ENCODE peak calls at places on chromosome 18, in seven cellular contexts. One of them, this sample, is unnamed.

GRCh38 chr18:34549367-34549766 is 160.7 kb upstream of the DTNA start:
- DNase-seq in upper lobe of left lung: no peak
- DNase-seq in K562: no peak
- DNase-seq in heart left ventricle: no peak
- DNase-seq in IMR-90: no peak
- DNase-seq in transverse colon: no peak
- DNase-seq in A549: no peak
- DNase-seq in this sample: no peak

GRCh38 chr18:62637807-62638687 is 77.3 kb upstream of the PHLPP1 start:
- DNase-seq in upper lobe of left lung: no peak
- DNase-seq in K562: peak; percentile 70
- DNase-seq in heart left ventricle: no peak
- DNase-seq in IMR-90: peak; percentile 6
- DNase-seq in transverse colon: peak; percentile 55
- DNase-seq in A549: peak; percentile 31
- DNase-seq in this sample: peak; percentile 63

GRCh38 chr18:3869848-3870247 is 419.9 kb downstream of the TGIF1 start:
- DNase-seq in upper lobe of left lung: no peak
- DNase-seq in K562: peak; percentile 49
- DNase-seq in heart left ventricle: no peak
- DNase-seq in IMR-90: peak; percentile 76
- DNase-seq in transverse colon: no peak
- DNase-seq in A549: peak; percentile 77
- DNase-seq in this sample: peak; percentile 51

GRCh38 chr18:59737776-59738295 is 40.6 kb upstream of the CCBE1 start:
- DNase-seq in upper lobe of left lung: no peak
- DNase-seq in K562: no peak
- DNase-seq in heart left ventricle: no peak
- DNase-seq in IMR-90: no peak
- DNase-seq in transverse colon: no peak
- DNase-seq in A549: no peak
- DNase-seq in this sample: no peak

GRCh38 chr18:44536619-44537018 is 144.1 kb upstream of the SETBP1 start:
- DNase-seq in upper lobe of left lung: no peak
- DNase-seq in K562: no peak
- DNase-seq in heart left ventricle: no peak
- DNase-seq in IMR-90: no peak
- DNase-seq in transverse colon: no peak
- DNase-seq in A549: no peak
- DNase-seq in this sample: no peak

GRCh38 chr18:32287249-32287648 is 97.4 kb downstream of the MEP1B start:
- DNase-seq in upper lobe of left lung: no peak
- DNase-seq in K562: no peak
- DNase-seq in heart left ventricle: no peak
- DNase-seq in IMR-90: no peak
- DNase-seq in transverse colon: no peak
- DNase-seq in A549: no peak
- DNase-seq in this sample: no peak

GRCh38 chr18:34870916-34871315 is 160.8 kb downstream of the DTNA start:
- DNase-seq in upper lobe of left lung: no peak
- DNase-seq in K562: no peak
- DNase-seq in heart left ventricle: no peak
- DNase-seq in IMR-90: no peak
- DNase-seq in transverse colon: no peak
- DNase-seq in A549: no peak
- DNase-seq in this sample: no peak

GRCh38 chr18:10419420-10420103 is 34.9 kb upstream of the APCDD1 start:
- DNase-seq in upper lobe of left lung: no peak
- DNase-seq in K562: peak; percentile 56
- DNase-seq in heart left ventricle: no peak
- DNase-seq in IMR-90: peak; percentile 66
- DNase-seq in transverse colon: no peak
- DNase-seq in A549: no peak
- DNase-seq in this sample: no peak

GRCh38 chr18:34339155-34339554 is 114.4 kb upstream of the NOL4 start:
- DNase-seq in upper lobe of left lung: no peak
- DNase-seq in K562: no peak
- DNase-seq in heart left ventricle: no peak
- DNase-seq in IMR-90: no peak
- DNase-seq in transverse colon: no peak
- DNase-seq in A549: no peak
- DNase-seq in this sample: no peak

GRCh38 chr18:62144338-62144737 is 42.5 kb downstream of the PIGN start:
- DNase-seq in upper lobe of left lung: no peak
- DNase-seq in K562: no peak
- DNase-seq in heart left ventricle: no peak
- DNase-seq in IMR-90: no peak
- DNase-seq in transverse colon: no peak
- DNase-seq in A549: no peak
- DNase-seq in this sample: no peak

GRCh38 chr18:60350150-60350549 is 22.4 kb downstream of the MC4R start:
- DNase-seq in upper lobe of left lung: no peak
- DNase-seq in K562: no peak
- DNase-seq in heart left ventricle: no peak
- DNase-seq in IMR-90: no peak
- DNase-seq in transverse colon: no peak
- DNase-seq in A549: no peak
- DNase-seq in this sample: no peak

GRCh38 chr18:48833701-48834394 is 116.9 kb downstream of the SMAD7 start:
- DNase-seq in upper lobe of left lung: peak; percentile 42
- DNase-seq in K562: no peak
- DNase-seq in heart left ventricle: peak; percentile 21
- DNase-seq in IMR-90: peak; percentile 23
- DNase-seq in transverse colon: peak; percentile 61
- DNase-seq in A549: no peak
- DNase-seq in this sample: peak; percentile 51

GRCh38 chr18:63046375-63046774 is 273.2 kb downstream of the BCL2 start:
- DNase-seq in upper lobe of left lung: no peak
- DNase-seq in K562: no peak
- DNase-seq in heart left ventricle: no peak
- DNase-seq in IMR-90: no peak
- DNase-seq in transverse colon: peak; percentile 37
- DNase-seq in A549: peak; percentile 6
- DNase-seq in this sample: no peak

GRCh38 chr18:14974576-14974975 is 226.6 kb downstream of the ANKRD30B start:
- DNase-seq in upper lobe of left lung: no peak
- DNase-seq in K562: no peak
- DNase-seq in heart left ventricle: no peak
- DNase-seq in IMR-90: no peak
- DNase-seq in transverse colon: no peak
- DNase-seq in A549: no peak
- DNase-seq in this sample: no peak

GRCh38 chr18:12921178-12921577 is 26.6 kb upstream of the SEH1L start:
- DNase-seq in upper lobe of left lung: no peak
- DNase-seq in K562: no peak
- DNase-seq in heart left ventricle: no peak
- DNase-seq in IMR-90: no peak
- DNase-seq in transverse colon: no peak
- DNase-seq in A549: no peak
- DNase-seq in this sample: no peak

DNA sequence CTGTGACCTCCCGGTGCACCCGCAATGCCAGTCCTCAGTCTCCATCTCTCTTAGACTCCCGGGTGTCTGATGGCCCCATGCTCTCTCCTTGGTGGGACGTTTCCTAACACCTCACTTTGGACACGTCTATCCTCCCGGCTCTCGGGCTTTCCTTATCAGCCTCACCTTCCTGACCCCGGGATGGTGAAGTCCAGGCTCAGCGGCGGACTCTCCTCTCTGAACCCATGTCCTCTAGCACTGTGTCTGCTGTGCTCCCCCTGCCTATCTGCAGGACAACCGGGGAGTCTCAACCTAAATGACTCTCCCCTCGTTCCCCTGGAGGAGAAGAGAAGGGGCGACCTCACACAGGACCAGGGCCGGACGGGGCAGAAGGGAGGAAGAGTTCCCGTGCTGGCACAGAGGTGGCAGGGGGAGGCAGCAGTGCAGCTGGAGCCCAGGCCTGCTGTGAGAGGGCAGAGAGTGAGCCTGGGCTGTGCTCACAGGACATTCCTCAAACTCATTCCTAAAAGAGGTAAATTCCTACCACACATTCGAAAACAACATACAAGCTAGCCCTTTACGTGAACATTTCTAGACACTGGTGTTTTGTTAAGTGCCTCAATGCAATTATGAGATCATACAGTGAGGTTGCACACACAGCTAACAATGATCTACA is 41.9 kb downstream of the MBP start:
- DNase-seq in upper lobe of left lung: no peak
- DNase-seq in K562: no peak
- DNase-seq in heart left ventricle: no peak
- DNase-seq in IMR-90: no peak
- DNase-seq in transverse colon: no peak
- DNase-seq in A549: no peak
- DNase-seq in this sample: no peak
- H3K4me3 ChIP-seq in upper lobe of left lung: no peak overlapping the region
- H3K4me3 ChIP-seq in K562: no peak overlapping the region
- H3K4me3 ChIP-seq in heart left ventricle: no peak overlapping the region
- H3K4me3 ChIP-seq in IMR-90: no peak overlapping the region
- H3K4me3 ChIP-seq in transverse colon: no peak overlapping the region
- H3K4me3 ChIP-seq in A549: no peak overlapping the region
- H3K4me3 ChIP-seq in this sample: no peak overlapping the region

DNA sequence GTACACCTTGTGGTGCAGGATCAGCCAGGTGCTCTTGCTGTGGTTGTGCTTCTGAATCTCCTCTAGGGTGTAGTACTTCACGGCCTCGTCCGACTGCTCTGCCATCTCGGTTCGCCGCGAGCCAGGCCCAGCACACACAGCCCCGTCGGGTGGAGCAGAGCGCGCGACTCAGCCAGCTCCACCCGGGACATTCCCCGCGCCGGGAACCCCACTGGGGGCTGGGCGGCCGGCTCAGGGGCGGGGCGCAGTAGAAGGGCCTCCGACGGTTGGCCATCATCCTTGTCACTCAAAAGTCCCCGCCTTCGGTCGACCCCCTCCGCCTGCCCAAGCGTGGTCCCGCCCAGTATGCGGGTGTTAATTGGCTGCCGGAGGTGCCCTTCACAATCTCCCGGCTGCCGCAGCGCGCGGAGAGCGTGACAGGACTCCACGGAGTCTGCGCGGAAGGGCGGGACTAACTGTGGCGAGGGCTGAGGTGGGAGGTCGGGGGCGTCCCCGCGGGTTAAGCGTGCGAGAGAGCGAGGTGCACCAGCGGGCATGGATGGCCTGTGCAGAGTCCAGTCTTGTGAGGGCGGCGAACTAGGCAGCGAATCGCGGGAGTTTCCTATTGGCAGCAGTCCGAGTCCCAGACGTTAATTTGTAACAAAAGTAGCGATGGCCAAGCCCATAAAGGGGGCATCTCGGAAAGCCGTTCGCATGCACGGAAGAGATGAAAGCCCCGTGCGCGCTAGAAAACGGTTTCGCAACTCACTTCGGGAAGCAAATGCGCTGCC is at the start of gene CYB5A:
- DNase-seq in upper lobe of left lung: peak; percentile 98
- DNase-seq in K562: peak; percentile 91
- DNase-seq in heart left ventricle: peak; percentile 99
- DNase-seq in IMR-90: peak; percentile 93
- DNase-seq in transverse colon: peak; percentile 99
- DNase-seq in A549: peak; percentile 95
- DNase-seq in this sample: peak; percentile 95
- TF ChIP-seq POLR2A in upper lobe of left lung: peak; percentile 95
- TF ChIP-seq POLR2A in K562: no peak
- TF ChIP-seq POLR2A in heart left ventricle: no peak
- TF ChIP-seq POLR2A in IMR-90: no peak
- TF ChIP-seq POLR2A in transverse colon: peak; percentile 71
- TF ChIP-seq POLR2A in A549: peak; percentile 68
- TF ChIP-seq POLR2A in this sample: peak; percentile 63

GRCh38 chr18:22344908-22345670 is 72.6 kb downstream of the CTAGE1 start:
- DNase-seq in upper lobe of left lung: no peak
- DNase-seq in K562: no peak
- DNase-seq in heart left ventricle: no peak
- DNase-seq in IMR-90: no peak
- DNase-seq in transverse colon: peak; percentile 42
- DNase-seq in A549: no peak
- DNase-seq in this sample: peak; percentile 7

GRCh38 chr18:22345733-22346132 is 72.0 kb downstream of the CTAGE1 start:
- DNase-seq in upper lobe of left lung: no peak
- DNase-seq in K562: no peak
- DNase-seq in heart left ventricle: no peak
- DNase-seq in IMR-90: peak; percentile 23
- DNase-seq in transverse colon: no peak
- DNase-seq in A549: no peak
- DNase-seq in this sample: no peak

GRCh38 chr18:22347624-22348511 is 69.8 kb downstream of the CTAGE1 start:
- DNase-seq in upper lobe of left lung: peak; percentile 41
- DNase-seq in K562: no peak
- DNase-seq in heart left ventricle: peak; percentile 52
- DNase-seq in IMR-90: peak; percentile 16
- DNase-seq in transverse colon: peak; percentile 42
- DNase-seq in A549: no peak
- DNase-seq in this sample: no peak

GRCh38 chr18:22346968-22347611 is 70.6 kb downstream of the CTAGE1 start:
- DNase-seq in upper lobe of left lung: peak; percentile 81
- DNase-seq in K562: peak; percentile 19
- DNase-seq in heart left ventricle: peak; percentile 85
- DNase-seq in IMR-90: peak; percentile 73
- DNase-seq in transverse colon: peak; percentile 86
- DNase-seq in A549: no peak
- DNase-seq in this sample: peak; percentile 4

GRCh38 chr18:22346342-22346967 is 71.3 kb downstream of the CTAGE1 start:
- DNase-seq in upper lobe of left lung: peak; percentile 79
- DNase-seq in K562: no peak
- DNase-seq in heart left ventricle: peak; percentile 83
- DNase-seq in IMR-90: peak; percentile 83
- DNase-seq in transverse colon: peak; percentile 81
- DNase-seq in A549: no peak
- DNase-seq in this sample: no peak
- H3K4me3 ChIP-seq in upper lobe of left lung: no peak overlapping the region
- H3K4me3 ChIP-seq in K562: no peak overlapping the region
- H3K4me3 ChIP-seq in heart left ventricle: no peak overlapping the region
- H3K4me3 ChIP-seq in IMR-90: no peak overlapping the region
- H3K4me3 ChIP-seq in transverse colon: no peak overlapping the region
- H3K4me3 ChIP-seq in A549: no peak overlapping the region
- H3K4me3 ChIP-seq in this sample: no peak overlapping the region

GRCh38 chr18:37612941-37613340 is 47.3 kb upstream of the CELF4 start:
- DNase-seq in upper lobe of left lung: no peak
- DNase-seq in K562: no peak
- DNase-seq in heart left ventricle: no peak
- DNase-seq in IMR-90: no peak
- DNase-seq in transverse colon: no peak
- DNase-seq in A549: no peak
- DNase-seq in this sample: no peak

GRCh38 chr18:37611623-37612279 is 46.2 kb upstream of the CELF4 start:
- DNase-seq in upper lobe of left lung: no peak
- DNase-seq in K562: no peak
- DNase-seq in heart left ventricle: no peak
- DNase-seq in IMR-90: no peak
- DNase-seq in transverse colon: no peak
- DNase-seq in A549: no peak
- DNase-seq in this sample: no peak

GRCh38 chr18:37612519-37612918 is 46.9 kb upstream of the CELF4 start:
- DNase-seq in upper lobe of left lung: no peak
- DNase-seq in K562: no peak
- DNase-seq in heart left ventricle: no peak
- DNase-seq in IMR-90: no peak
- DNase-seq in transverse colon: no peak
- DNase-seq in A549: no peak
- DNase-seq in this sample: no peak

DNA sequence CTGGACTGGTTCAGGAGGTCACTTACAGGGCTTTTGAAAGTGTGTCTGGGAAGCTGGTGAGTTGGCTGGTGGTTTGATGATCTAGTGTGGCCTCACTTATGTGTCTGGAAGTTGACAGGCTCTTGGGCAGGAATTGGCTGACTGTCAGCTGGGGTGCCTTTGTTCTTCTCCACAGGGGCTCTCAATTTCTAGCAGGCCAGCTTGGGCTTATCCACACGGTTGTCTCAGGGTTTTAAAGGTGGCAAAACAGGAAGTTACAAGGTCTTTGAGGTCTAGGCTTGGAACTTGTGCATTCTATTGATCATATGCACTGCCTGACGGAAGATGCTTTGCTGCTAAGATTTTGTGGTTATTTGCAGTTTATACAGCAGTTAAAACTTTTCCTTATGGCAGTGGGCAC is 52.0 kb upstream of the CELF4 start:
- DNase-seq in upper lobe of left lung: no peak
- DNase-seq in K562: no peak
- DNase-seq in heart left ventricle: no peak
- DNase-seq in IMR-90: no peak
- DNase-seq in transverse colon: no peak
- DNase-seq in A549: no peak
- DNase-seq in this sample: no peak
- TF ChIP-seq POLR2A in upper lobe of left lung: no peak
- TF ChIP-seq POLR2A in K562: no peak
- TF ChIP-seq POLR2A in heart left ventricle: no peak
- TF ChIP-seq POLR2A in IMR-90: no peak
- TF ChIP-seq POLR2A in transverse colon: no peak
- TF ChIP-seq POLR2A in A549: no peak
- TF ChIP-seq POLR2A in this sample: no peak